ENCODE peak calls at places on chromosomes 12 and 14, in seven cellular contexts. One of them, this sample, is unnamed.

GRCh38 chr14:23443881-23444280 is 8.4 kb upstream of the MYH7 start:
- DNase-seq in ACHN: no peak
- DNase-seq in NAMALWA: no peak
- DNase-seq in activated naive CD4-positive, alpha-beta T cell: no peak
- DNase-seq in brain pericyte: no peak
- DNase-seq in smooth muscle cell of the brain vasculature: no peak
- DNase-seq in GM06990: no peak
- DNase-seq in this sample: no peak

GRCh38 chr12:32444895-32445294 is 45.5 kb downstream of the FGD4 start:
- DNase-seq in ACHN: peak
- DNase-seq in NAMALWA: peak
- DNase-seq in activated naive CD4-positive, alpha-beta T cell: no peak
- DNase-seq in brain pericyte: no peak
- DNase-seq in smooth muscle cell of the brain vasculature: no peak
- DNase-seq in GM06990: no peak
- DNase-seq in this sample: peak

GRCh38 chr12:92745874-92746553 is 43.2 kb downstream of the PLEKHG7 start:
- DNase-seq in ACHN: peak
- DNase-seq in NAMALWA: no peak
- DNase-seq in activated naive CD4-positive, alpha-beta T cell: no peak
- DNase-seq in brain pericyte: peak
- DNase-seq in smooth muscle cell of the brain vasculature: peak
- DNase-seq in GM06990: no peak
- DNase-seq in this sample: peak

GRCh38 chr14:64410084-64410774 is 22.1 kb downstream of the MTHFD1 start:
- DNase-seq in ACHN: peak
- DNase-seq in NAMALWA: no peak
- DNase-seq in activated naive CD4-positive, alpha-beta T cell: no peak
- DNase-seq in brain pericyte: no peak
- DNase-seq in smooth muscle cell of the brain vasculature: no peak
- DNase-seq in GM06990: no peak
- DNase-seq in this sample: peak

GRCh38 chr14:71414631-71415403 is 507.6 kb downstream of the PCNX1 start:
- DNase-seq in ACHN: no peak
- DNase-seq in NAMALWA: no peak
- DNase-seq in activated naive CD4-positive, alpha-beta T cell: no peak
- DNase-seq in brain pericyte: no peak
- DNase-seq in smooth muscle cell of the brain vasculature: no peak
- DNase-seq in GM06990: no peak
- DNase-seq in this sample: no peak

GRCh38 chr12:111685322-111685810 is 390 bp downstream of the BRAP start:
- DNase-seq in ACHN: peak
- DNase-seq in NAMALWA: peak
- DNase-seq in activated naive CD4-positive, alpha-beta T cell: no peak
- DNase-seq in brain pericyte: no peak
- DNase-seq in smooth muscle cell of the brain vasculature: no peak
- DNase-seq in GM06990: no peak
- DNase-seq in this sample: no peak

GRCh38 chr14:79197516-79197915 is 1013.8 kb downstream of the DIO2 start:
- DNase-seq in ACHN: no peak
- DNase-seq in NAMALWA: no peak
- DNase-seq in activated naive CD4-positive, alpha-beta T cell: no peak
- DNase-seq in brain pericyte: no peak
- DNase-seq in smooth muscle cell of the brain vasculature: no peak
- DNase-seq in GM06990: no peak
- DNase-seq in this sample: no peak

GRCh38 chr12:31234955-31235867 is 90.7 kb downstream of the SINHCAF start:
- DNase-seq in ACHN: peak
- DNase-seq in NAMALWA: no peak
- DNase-seq in activated naive CD4-positive, alpha-beta T cell: no peak
- DNase-seq in brain pericyte: no peak
- DNase-seq in smooth muscle cell of the brain vasculature: no peak
- DNase-seq in GM06990: no peak
- DNase-seq in this sample: peak

GRCh38 chr14:102320033-102320660 is 601 bp downstream of the ZNF839 start:
- DNase-seq in ACHN: peak
- DNase-seq in NAMALWA: peak
- DNase-seq in activated naive CD4-positive, alpha-beta T cell: no peak
- DNase-seq in brain pericyte: no peak
- DNase-seq in smooth muscle cell of the brain vasculature: no peak
- DNase-seq in GM06990: peak
- DNase-seq in this sample: peak

GRCh38 chr12:79452906-79453305 is 237.9 kb downstream of the PAWR start:
- DNase-seq in ACHN: no peak
- DNase-seq in NAMALWA: no peak
- DNase-seq in activated naive CD4-positive, alpha-beta T cell: no peak
- DNase-seq in brain pericyte: no peak
- DNase-seq in smooth muscle cell of the brain vasculature: no peak
- DNase-seq in GM06990: no peak
- DNase-seq in this sample: no peak

GRCh38 chr14:24407608-24408325 is 9.0 kb downstream of the NYNRIN start:
- DNase-seq in ACHN: no peak
- DNase-seq in NAMALWA: no peak
- DNase-seq in activated naive CD4-positive, alpha-beta T cell: no peak
- DNase-seq in brain pericyte: no peak
- DNase-seq in smooth muscle cell of the brain vasculature: no peak
- DNase-seq in GM06990: no peak
- DNase-seq in this sample: no peak

GRCh38 chr12:121399391-121400331 is at the start of gene RNF34:
- DNase-seq in ACHN: peak
- DNase-seq in NAMALWA: peak
- DNase-seq in activated naive CD4-positive, alpha-beta T cell: peak
- DNase-seq in brain pericyte: peak
- DNase-seq in smooth muscle cell of the brain vasculature: peak
- DNase-seq in GM06990: peak
- DNase-seq in this sample: peak

GRCh38 chr12:127191124-127191523 is 1075.8 kb upstream of the TMEM132C start:
- DNase-seq in ACHN: peak
- DNase-seq in NAMALWA: no peak
- DNase-seq in activated naive CD4-positive, alpha-beta T cell: no peak
- DNase-seq in brain pericyte: no peak
- DNase-seq in smooth muscle cell of the brain vasculature: no peak
- DNase-seq in GM06990: no peak
- DNase-seq in this sample: no peak

GRCh38 chr14:58100735-58101368 is 51.2 kb downstream of the ARMH4 start:
- DNase-seq in ACHN: no peak
- DNase-seq in NAMALWA: no peak
- DNase-seq in activated naive CD4-positive, alpha-beta T cell: no peak
- DNase-seq in brain pericyte: no peak
- DNase-seq in smooth muscle cell of the brain vasculature: no peak
- DNase-seq in GM06990: no peak
- DNase-seq in this sample: no peak

GRCh38 chr12:7354521-7354920 is 50.6 kb downstream of the ACSM4 start:
- DNase-seq in ACHN: no peak
- DNase-seq in NAMALWA: no peak
- DNase-seq in activated naive CD4-positive, alpha-beta T cell: no peak
- DNase-seq in brain pericyte: no peak
- DNase-seq in smooth muscle cell of the brain vasculature: no peak
- DNase-seq in GM06990: no peak
- DNase-seq in this sample: no peak

GRCh38 chr12:81542065-81542464 is 217.1 kb downstream of the PPFIA2 start:
- DNase-seq in ACHN: no peak
- DNase-seq in NAMALWA: no peak
- DNase-seq in activated naive CD4-positive, alpha-beta T cell: no peak
- DNase-seq in brain pericyte: no peak
- DNase-seq in smooth muscle cell of the brain vasculature: no peak
- DNase-seq in GM06990: no peak
- DNase-seq in this sample: no peak

GRCh38 chr14:24179294-24179960 is 7.5 kb downstream of the REC8 start:
- DNase-seq in ACHN: no peak
- DNase-seq in NAMALWA: no peak
- DNase-seq in activated naive CD4-positive, alpha-beta T cell: no peak
- DNase-seq in brain pericyte: no peak
- DNase-seq in smooth muscle cell of the brain vasculature: no peak
- DNase-seq in GM06990: no peak
- DNase-seq in this sample: no peak

GRCh38 chr14:105067140-105067968 is 2.1 kb upstream of the GPR132 start:
- DNase-seq in ACHN: peak
- DNase-seq in NAMALWA: no peak
- DNase-seq in activated naive CD4-positive, alpha-beta T cell: no peak
- DNase-seq in brain pericyte: no peak
- DNase-seq in smooth muscle cell of the brain vasculature: no peak
- DNase-seq in GM06990: peak
- DNase-seq in this sample: no peak

GRCh38 chr12:43407816-43408645 is 144.0 kb downstream of the ADAMTS20 start:
- DNase-seq in ACHN: no peak
- DNase-seq in NAMALWA: no peak
- DNase-seq in activated naive CD4-positive, alpha-beta T cell: no peak
- DNase-seq in brain pericyte: no peak
- DNase-seq in smooth muscle cell of the brain vasculature: no peak
- DNase-seq in GM06990: peak
- DNase-seq in this sample: no peak

GRCh38 chr12:48175613-48176416 is 7.6 kb upstream of the CCDC184 start:
- DNase-seq in ACHN: no peak
- DNase-seq in NAMALWA: no peak
- DNase-seq in activated naive CD4-positive, alpha-beta T cell: no peak
- DNase-seq in brain pericyte: no peak
- DNase-seq in smooth muscle cell of the brain vasculature: no peak
- DNase-seq in GM06990: no peak
- DNase-seq in this sample: no peak

GRCh38 chr14:77145975-77146740 is 4.6 kb upstream of the ZDHHC22 start:
- DNase-seq in ACHN: no peak
- DNase-seq in NAMALWA: no peak
- DNase-seq in activated naive CD4-positive, alpha-beta T cell: no peak
- DNase-seq in brain pericyte: no peak
- DNase-seq in smooth muscle cell of the brain vasculature: no peak
- DNase-seq in GM06990: no peak
- DNase-seq in this sample: no peak

GRCh38 chr12:56338643-56339422 is at the start of gene IL23A:
- DNase-seq in ACHN: no peak
- DNase-seq in NAMALWA: no peak
- DNase-seq in activated naive CD4-positive, alpha-beta T cell: peak
- DNase-seq in brain pericyte: no peak
- DNase-seq in smooth muscle cell of the brain vasculature: no peak
- DNase-seq in GM06990: peak
- DNase-seq in this sample: peak

GRCh38 chr14:39015360-39015961 is 87.6 kb downstream of the SEC23A start:
- DNase-seq in ACHN: peak
- DNase-seq in NAMALWA: peak
- DNase-seq in activated naive CD4-positive, alpha-beta T cell: no peak
- DNase-seq in brain pericyte: no peak
- DNase-seq in smooth muscle cell of the brain vasculature: peak
- DNase-seq in GM06990: no peak
- DNase-seq in this sample: peak

GRCh38 chr12:122858171-122858570 is 22.9 kb downstream of the HIP1R start:
- DNase-seq in ACHN: no peak
- DNase-seq in NAMALWA: no peak
- DNase-seq in activated naive CD4-positive, alpha-beta T cell: no peak
- DNase-seq in brain pericyte: no peak
- DNase-seq in smooth muscle cell of the brain vasculature: no peak
- DNase-seq in GM06990: no peak
- DNase-seq in this sample: no peak

GRCh38 chr12:55820679-55821078 is 2.8 kb downstream of the ORMDL2 start:
- DNase-seq in ACHN: peak
- DNase-seq in NAMALWA: peak
- DNase-seq in activated naive CD4-positive, alpha-beta T cell: no peak
- DNase-seq in brain pericyte: no peak
- DNase-seq in smooth muscle cell of the brain vasculature: no peak
- DNase-seq in GM06990: no peak
- DNase-seq in this sample: no peak

GRCh38 chr14:71139058-71139946 is 232.0 kb downstream of the PCNX1 start:
- DNase-seq in ACHN: peak
- DNase-seq in NAMALWA: peak
- DNase-seq in activated naive CD4-positive, alpha-beta T cell: no peak
- DNase-seq in brain pericyte: peak
- DNase-seq in smooth muscle cell of the brain vasculature: no peak
- DNase-seq in GM06990: peak
- DNase-seq in this sample: peak

GRCh38 chr14:64637735-64638473 is 66.3 kb upstream of the PLEKHG3 start:
- DNase-seq in ACHN: no peak
- DNase-seq in NAMALWA: no peak
- DNase-seq in activated naive CD4-positive, alpha-beta T cell: no peak
- DNase-seq in brain pericyte: no peak
- DNase-seq in smooth muscle cell of the brain vasculature: no peak
- DNase-seq in GM06990: no peak
- DNase-seq in this sample: no peak

GRCh38 chr14:70873627-70874026 is 33.6 kb upstream of the PCNX1 start:
- DNase-seq in ACHN: no peak
- DNase-seq in NAMALWA: peak
- DNase-seq in activated naive CD4-positive, alpha-beta T cell: no peak
- DNase-seq in brain pericyte: no peak
- DNase-seq in smooth muscle cell of the brain vasculature: no peak
- DNase-seq in GM06990: no peak
- DNase-seq in this sample: no peak

GRCh38 chr12:9761407-9761736 is 671 bp upstream of the CD69 start:
- DNase-seq in ACHN: no peak
- DNase-seq in NAMALWA: peak
- DNase-seq in activated naive CD4-positive, alpha-beta T cell: no peak
- DNase-seq in brain pericyte: no peak
- DNase-seq in smooth muscle cell of the brain vasculature: no peak
- DNase-seq in GM06990: no peak
- DNase-seq in this sample: no peak

GRCh38 chr12:121719926-121720414 is 7.4 kb downstream of the TMEM120B start:
- DNase-seq in ACHN: peak
- DNase-seq in NAMALWA: no peak
- DNase-seq in activated naive CD4-positive, alpha-beta T cell: no peak
- DNase-seq in brain pericyte: no peak
- DNase-seq in smooth muscle cell of the brain vasculature: no peak
- DNase-seq in GM06990: no peak
- DNase-seq in this sample: no peak

GRCh38 chr14:34078117-34078743 is 127.4 kb upstream of the EGLN3 start:
- DNase-seq in ACHN: no peak
- DNase-seq in NAMALWA: no peak
- DNase-seq in activated naive CD4-positive, alpha-beta T cell: no peak
- DNase-seq in brain pericyte: peak
- DNase-seq in smooth muscle cell of the brain vasculature: peak
- DNase-seq in GM06990: no peak
- DNase-seq in this sample: no peak

GRCh38 chr12:66467932-66468331 is 165.6 kb downstream of the HELB start:
- DNase-seq in ACHN: peak
- DNase-seq in NAMALWA: peak
- DNase-seq in activated naive CD4-positive, alpha-beta T cell: no peak
- DNase-seq in brain pericyte: no peak
- DNase-seq in smooth muscle cell of the brain vasculature: no peak
- DNase-seq in GM06990: no peak
- DNase-seq in this sample: no peak

GRCh38 chr12:19957578-19957977 is 410.8 kb upstream of the PDE3A start:
- DNase-seq in ACHN: no peak
- DNase-seq in NAMALWA: no peak
- DNase-seq in activated naive CD4-positive, alpha-beta T cell: no peak
- DNase-seq in brain pericyte: no peak
- DNase-seq in smooth muscle cell of the brain vasculature: no peak
- DNase-seq in GM06990: no peak
- DNase-seq in this sample: no peak

GRCh38 chr12:108759914-108760313 is 28.6 kb upstream of the CORO1C start:
- DNase-seq in ACHN: no peak
- DNase-seq in NAMALWA: no peak
- DNase-seq in activated naive CD4-positive, alpha-beta T cell: no peak
- DNase-seq in brain pericyte: no peak
- DNase-seq in smooth muscle cell of the brain vasculature: no peak
- DNase-seq in GM06990: no peak
- DNase-seq in this sample: no peak

GRCh38 chr12:127145929-127146789 is 1120.8 kb upstream of the TMEM132C start:
- DNase-seq in ACHN: peak
- DNase-seq in NAMALWA: no peak
- DNase-seq in activated naive CD4-positive, alpha-beta T cell: peak
- DNase-seq in brain pericyte: peak
- DNase-seq in smooth muscle cell of the brain vasculature: peak
- DNase-seq in GM06990: no peak
- DNase-seq in this sample: no peak

GRCh38 chr12:52203126-52203921 is 11.5 kb upstream of the KRT80 start:
- DNase-seq in ACHN: peak
- DNase-seq in NAMALWA: no peak
- DNase-seq in activated naive CD4-positive, alpha-beta T cell: no peak
- DNase-seq in brain pericyte: no peak
- DNase-seq in smooth muscle cell of the brain vasculature: no peak
- DNase-seq in GM06990: no peak
- DNase-seq in this sample: peak

GRCh38 chr12:83039413-83039812 is 352.7 kb downstream of the TMTC2 start:
- DNase-seq in ACHN: no peak
- DNase-seq in NAMALWA: no peak
- DNase-seq in activated naive CD4-positive, alpha-beta T cell: no peak
- DNase-seq in brain pericyte: no peak
- DNase-seq in smooth muscle cell of the brain vasculature: no peak
- DNase-seq in GM06990: no peak
- DNase-seq in this sample: no peak

GRCh38 chr12:65699251-65699650 is 125.0 kb upstream of the HMGA2 start:
- DNase-seq in ACHN: peak
- DNase-seq in NAMALWA: peak
- DNase-seq in activated naive CD4-positive, alpha-beta T cell: no peak
- DNase-seq in brain pericyte: no peak
- DNase-seq in smooth muscle cell of the brain vasculature: no peak
- DNase-seq in GM06990: no peak
- DNase-seq in this sample: no peak

This sample was measured in Calu3.